ENCODE peak calls at places on chromosomes 4 and X, in five cellular contexts. One of them, this sample, is unnamed.

GRCh38 chr4:147299205-147299604 is 181.7 kb upstream of the EDNRA start:
- DNase-seq in left ventricle myocardium inferior: no peak
- DNase-seq in AG10803: no peak
- DNase-seq in IMR-90: no peak
- DNase-seq in Calu3: no peak
- DNase-seq in this sample: no peak

GRCh38 chr4:4308800-4309441 is 18.9 kb downstream of the ZBTB49 start:
- DNase-seq in IMR-90: peak; percentile 81
- DNase-seq in AG10803: peak; percentile 87
- DNase-seq in left ventricle myocardium inferior: no peak
- DNase-seq in Calu3: no peak
- DNase-seq in this sample: no peak

GRCh38 chrX:114619874-114620273 is 36.0 kb downstream of the HTR2C start:
- DNase-seq in AG10803: peak; percentile 0
- DNase-seq in IMR-90: no peak
- DNase-seq in Calu3: peak; percentile 16
- DNase-seq in left ventricle myocardium inferior: no peak
- DNase-seq in this sample: no peak

GRCh38 chrX:130682990-130683389 is 220.0 kb downstream of the ENOX2 start:
- DNase-seq in AG10803: peak; percentile 6
- DNase-seq in left ventricle myocardium inferior: no peak
- DNase-seq in IMR-90: peak; percentile 59
- DNase-seq in Calu3: no peak
- DNase-seq in this sample: no peak

GRCh38 chr4:52889778-52890400 is 27.8 kb downstream of the RASL11B start:
- DNase-seq in left ventricle myocardium inferior: no peak
- DNase-seq in Calu3: no peak
- DNase-seq in IMR-90: no peak
- DNase-seq in AG10803: no peak
- DNase-seq in this sample: peak; percentile 40

GRCh38 chrX:148498067-148498466 is 2.4 kb upstream of the AFF2 start:
- DNase-seq in left ventricle myocardium inferior: no peak
- DNase-seq in AG10803: no peak
- DNase-seq in Calu3: no peak
- DNase-seq in IMR-90: no peak
- DNase-seq in this sample: peak; percentile 9

GRCh38 chrX:41293269-41293668 is 40.7 kb upstream of the DDX3X start:
- DNase-seq in Calu3: no peak
- DNase-seq in left ventricle myocardium inferior: no peak
- DNase-seq in IMR-90: no peak
- DNase-seq in AG10803: no peak
- DNase-seq in this sample: peak; percentile 38

GRCh38 chr4:40121515-40121914 is 64.9 kb downstream of the N4BP2 start:
- DNase-seq in left ventricle myocardium inferior: no peak
- DNase-seq in Calu3: peak; percentile 19
- DNase-seq in IMR-90: peak; percentile 89
- DNase-seq in AG10803: peak; percentile 58
- DNase-seq in this sample: peak; percentile 26

GRCh38 chrX:54922547-54922946 is 1.9 kb downstream of the TRO start:
- DNase-seq in AG10803: no peak
- DNase-seq in IMR-90: no peak
- DNase-seq in Calu3: no peak
- DNase-seq in left ventricle myocardium inferior: no peak
- DNase-seq in this sample: no peak

GRCh38 chrX:37684918-37685317 is 673 bp upstream of the XK start:
- DNase-seq in AG10803: no peak
- DNase-seq in IMR-90: no peak
- DNase-seq in Calu3: no peak
- DNase-seq in left ventricle myocardium inferior: no peak
- DNase-seq in this sample: no peak

GRCh38 chrX:87272491-87272890 is 245.1 kb upstream of the KLHL4 start:
- DNase-seq in IMR-90: no peak
- DNase-seq in left ventricle myocardium inferior: no peak
- DNase-seq in Calu3: no peak
- DNase-seq in AG10803: no peak
- DNase-seq in this sample: no peak

GRCh38 chr4:90570615-90571014 is 443.4 kb downstream of the CCSER1 start:
- DNase-seq in IMR-90: no peak
- DNase-seq in AG10803: no peak
- DNase-seq in left ventricle myocardium inferior: no peak
- DNase-seq in Calu3: no peak
- DNase-seq in this sample: no peak

GRCh38 chrX:72107320-72107719 is 24.4 kb downstream of the RTL5 start:
- DNase-seq in IMR-90: peak; percentile 41
- DNase-seq in Calu3: no peak
- DNase-seq in left ventricle myocardium inferior: no peak
- DNase-seq in AG10803: peak; percentile 41
- DNase-seq in this sample: peak; percentile 18

GRCh38 chr4:75658881-75659280 is 14.3 kb downstream of the G3BP2 start:
- DNase-seq in left ventricle myocardium inferior: no peak
- DNase-seq in IMR-90: peak; percentile 66
- DNase-seq in Calu3: peak; percentile 5
- DNase-seq in AG10803: peak; percentile 33
- DNase-seq in this sample: no peak

GRCh38 chr4:155657169-155657568 is 9.5 kb upstream of the GUCY1A1 start:
- DNase-seq in AG10803: peak; percentile 53
- DNase-seq in Calu3: no peak
- DNase-seq in IMR-90: no peak
- DNase-seq in left ventricle myocardium inferior: no peak
- DNase-seq in this sample: no peak

GRCh38 chr4:173381610-173382009 is 10.9 kb downstream of the SAP30 start:
- DNase-seq in IMR-90: no peak
- DNase-seq in left ventricle myocardium inferior: no peak
- DNase-seq in AG10803: no peak
- DNase-seq in Calu3: no peak
- DNase-seq in this sample: no peak

GRCh38 chr4:33837043-33837442 is 2407.3 kb downstream of the ARAP2 start:
- DNase-seq in Calu3: no peak
- DNase-seq in IMR-90: peak; percentile 80
- DNase-seq in left ventricle myocardium inferior: no peak
- DNase-seq in AG10803: peak; percentile 83
- DNase-seq in this sample: no peak

GRCh38 chr4:170138580-170139194 is 48.9 kb upstream of the AADAT start:
- DNase-seq in Calu3: peak; percentile 72
- DNase-seq in AG10803: peak; percentile 72
- DNase-seq in left ventricle myocardium inferior: peak; percentile 46
- DNase-seq in IMR-90: peak; percentile 73
- DNase-seq in this sample: peak; percentile 85

GRCh38 chr4:109472343-109472761 is 38.7 kb downstream of the SEC24B start:
- DNase-seq in IMR-90: peak; percentile 84
- DNase-seq in AG10803: peak; percentile 47
- DNase-seq in left ventricle myocardium inferior: no peak
- DNase-seq in Calu3: no peak
- DNase-seq in this sample: no peak

GRCh38 chrX:120316587-120317283 is 5.5 kb upstream of the TMEM255A start:
- DNase-seq in left ventricle myocardium inferior: no peak
- DNase-seq in Calu3: peak; percentile 56
- DNase-seq in IMR-90: peak; percentile 29
- DNase-seq in AG10803: no peak
- DNase-seq in this sample: no peak

GRCh38 chr4:163161536-163162205 is 5.0 kb downstream of the NAF1 start:
- DNase-seq in IMR-90: peak; percentile 95
- DNase-seq in left ventricle myocardium inferior: no peak
- DNase-seq in Calu3: no peak
- DNase-seq in AG10803: peak; percentile 60
- DNase-seq in this sample: peak; percentile 10

GRCh38 chr4:65670331-65671031 is at the start of gene EPHA5:
- DNase-seq in left ventricle myocardium inferior: peak; percentile 47
- DNase-seq in AG10803: peak; percentile 50
- DNase-seq in Calu3: no peak
- DNase-seq in IMR-90: peak; percentile 41
- DNase-seq in this sample: peak; percentile 9

GRCh38 chr4:78865451-78865850 is 73.8 kb downstream of the PAQR3 start:
- DNase-seq in Calu3: no peak
- DNase-seq in AG10803: no peak
- DNase-seq in left ventricle myocardium inferior: no peak
- DNase-seq in IMR-90: no peak
- DNase-seq in this sample: no peak

GRCh38 chr4:126404549-126404948 is 1089.8 kb downstream of the FAT4 start:
- DNase-seq in IMR-90: peak; percentile 62
- DNase-seq in Calu3: no peak
- DNase-seq in left ventricle myocardium inferior: no peak
- DNase-seq in AG10803: no peak
- DNase-seq in this sample: no peak

GRCh38 chr4:8594097-8595038 is 1.8 kb downstream of the CPZ start:
- DNase-seq in IMR-90: peak; percentile 72
- DNase-seq in AG10803: peak; percentile 72
- DNase-seq in Calu3: peak; percentile 62
- DNase-seq in left ventricle myocardium inferior: no peak
- DNase-seq in this sample: peak; percentile 41

GRCh38 chr4:58063761-58064160 is 953.6 kb upstream of the IGFBP7 start:
- DNase-seq in Calu3: no peak
- DNase-seq in left ventricle myocardium inferior: no peak
- DNase-seq in IMR-90: no peak
- DNase-seq in AG10803: no peak
- DNase-seq in this sample: no peak

GRCh38 chr4:58064618-58065017 is 954.4 kb upstream of the IGFBP7 start:
- DNase-seq in left ventricle myocardium inferior: no peak
- DNase-seq in IMR-90: no peak
- DNase-seq in AG10803: no peak
- DNase-seq in Calu3: no peak
- DNase-seq in this sample: no peak

GRCh38 chr4:58061967-58062366 is 951.8 kb upstream of the IGFBP7 start:
- DNase-seq in left ventricle myocardium inferior: no peak
- DNase-seq in IMR-90: no peak
- DNase-seq in Calu3: no peak
- DNase-seq in AG10803: no peak
- DNase-seq in this sample: no peak
- TF ChIP-seq CTCF in left ventricle myocardium inferior: peak; percentile 28
- TF ChIP-seq CTCF in IMR-90: no peak
- TF ChIP-seq CTCF in Calu3: no peak
- TF ChIP-seq CTCF in AG10803: no peak
- TF ChIP-seq CTCF in this sample: no peak

DNA sequence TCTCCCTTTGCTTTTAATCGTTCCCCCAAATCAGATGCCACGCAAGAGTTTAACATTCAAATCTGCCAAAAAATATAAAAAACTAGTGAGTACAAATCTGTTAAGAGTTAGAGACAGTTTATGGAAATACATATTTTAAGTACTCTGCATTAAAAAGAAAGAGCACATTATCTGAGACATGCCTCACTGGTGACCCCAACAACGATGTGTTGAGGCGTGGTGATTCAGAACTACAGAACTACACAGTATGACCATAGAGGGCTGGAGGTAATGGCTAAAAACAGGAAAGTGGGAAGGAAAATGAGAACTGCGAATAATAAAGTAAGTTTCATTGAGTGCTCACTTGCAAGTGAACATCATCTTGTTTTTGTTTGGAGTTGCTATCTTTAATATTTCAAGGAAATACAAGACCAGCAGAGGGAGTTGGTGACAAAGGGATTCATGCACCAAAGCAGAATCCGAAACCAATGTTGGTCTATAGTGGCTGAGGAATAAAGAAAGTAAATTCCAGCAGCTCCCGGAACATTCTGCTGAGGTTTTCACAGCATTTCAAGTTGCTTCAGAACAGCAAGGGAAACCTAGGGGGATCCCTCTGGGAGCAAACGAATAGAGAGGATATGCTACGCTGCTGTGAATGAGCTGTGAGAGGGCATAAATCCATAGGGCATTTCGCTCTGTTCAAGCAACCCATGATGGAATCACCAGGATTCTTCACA is 92.2 kb downstream of the DCHS2 start:
- DNase-seq in left ventricle myocardium inferior: no peak
- DNase-seq in Calu3: no peak
- DNase-seq in IMR-90: peak; percentile 8
- DNase-seq in AG10803: peak; percentile 60
- DNase-seq in this sample: no peak
- TF ChIP-seq CTCF in left ventricle myocardium inferior: peak; percentile 35
- TF ChIP-seq CTCF in Calu3: no peak
- TF ChIP-seq CTCF in IMR-90: no peak
- TF ChIP-seq CTCF in AG10803: peak; percentile 66
- TF ChIP-seq CTCF in this sample: no peak

GRCh38 chr4:56674984-56675383 is 6.1 kb downstream of the HOPX start:
- DNase-seq in left ventricle myocardium inferior: no peak
- DNase-seq in Calu3: no peak
- DNase-seq in IMR-90: no peak
- DNase-seq in AG10803: no peak
- DNase-seq in this sample: no peak
- TF ChIP-seq CTCF in left ventricle myocardium inferior: no peak
- TF ChIP-seq CTCF in Calu3: no peak
- TF ChIP-seq CTCF in IMR-90: no peak
- TF ChIP-seq CTCF in AG10803: no peak
- TF ChIP-seq CTCF in this sample: no peak

DNA sequence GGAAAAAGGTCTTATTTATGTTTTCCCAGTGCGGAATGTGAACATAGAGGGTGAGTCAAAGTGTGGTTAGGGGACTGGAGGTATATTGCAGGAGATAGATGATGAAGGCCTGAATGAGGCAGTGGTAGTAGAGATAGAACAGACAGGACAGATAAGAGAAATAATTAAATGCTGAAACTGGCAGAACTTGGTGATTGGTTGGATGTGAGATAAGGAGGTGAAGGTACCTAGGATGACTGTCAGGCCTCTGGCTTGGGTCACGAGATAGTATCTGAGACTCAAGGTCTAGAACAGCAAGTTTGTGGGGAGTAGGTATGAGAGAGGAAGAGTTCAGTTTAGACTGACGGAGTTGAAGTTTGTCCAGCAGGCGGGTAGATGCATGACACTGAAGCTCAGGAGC is 3.5 kb downstream of the MND1 start:
- DNase-seq in AG10803: no peak
- DNase-seq in IMR-90: peak; percentile 62
- DNase-seq in left ventricle myocardium inferior: no peak
- DNase-seq in Calu3: no peak
- DNase-seq in this sample: no peak
- TF ChIP-seq CTCF in AG10803: no peak
- TF ChIP-seq CTCF in IMR-90: no peak
- TF ChIP-seq CTCF in left ventricle myocardium inferior: no peak
- TF ChIP-seq CTCF in Calu3: no peak
- TF ChIP-seq CTCF in this sample: no peak

GRCh38 chr4:81466841-81467671 is 4.7 kb downstream of the RASGEF1B start:
- DNase-seq in AG10803: peak; percentile 63
- DNase-seq in left ventricle myocardium inferior: no peak
- DNase-seq in IMR-90: peak; percentile 66
- DNase-seq in Calu3: peak; percentile 64
- DNase-seq in this sample: peak; percentile 91
- TF ChIP-seq CTCF in AG10803: peak; percentile 99
- TF ChIP-seq CTCF in left ventricle myocardium inferior: peak; percentile 95
- TF ChIP-seq CTCF in IMR-90: peak; percentile 86
- TF ChIP-seq CTCF in Calu3: peak; percentile 49
- TF ChIP-seq CTCF in this sample: peak; percentile 95

GRCh38 chrX:15930585-15930984 is 76.0 kb upstream of the AP1S2 start:
- DNase-seq in AG10803: peak; percentile 72
- DNase-seq in left ventricle myocardium inferior: no peak
- DNase-seq in IMR-90: peak; percentile 66
- DNase-seq in Calu3: no peak
- DNase-seq in this sample: no peak
- TF ChIP-seq CTCF in AG10803: peak; percentile 58
- TF ChIP-seq CTCF in left ventricle myocardium inferior: peak; percentile 39
- TF ChIP-seq CTCF in IMR-90: peak; percentile 42
- TF ChIP-seq CTCF in Calu3: peak; percentile 10
- TF ChIP-seq CTCF in this sample: no peak

GRCh38 chr4:70183168-70183939 is 12.2 kb upstream of the ODAM start:
- DNase-seq in AG10803: peak; percentile 31
- DNase-seq in IMR-90: peak; percentile 48
- DNase-seq in Calu3: peak; percentile 60
- DNase-seq in left ventricle myocardium inferior: no peak
- DNase-seq in this sample: peak; percentile 21
- TF ChIP-seq CTCF in AG10803: peak; percentile 60
- TF ChIP-seq CTCF in IMR-90: peak; percentile 66
- TF ChIP-seq CTCF in Calu3: peak; percentile 39
- TF ChIP-seq CTCF in left ventricle myocardium inferior: peak; percentile 34
- TF ChIP-seq CTCF in this sample: peak; percentile 68

This sample was measured in activated CD8-positive, alpha-beta T cell treated with anti-CD3 and anti-CD28 coated beads for 36 hours.